ENCODE peak calls at places on chromosomes 13 and 19, in five cellular contexts. B is fibroblast of mammary gland; A is cardiac muscle cell; X is HFF-Myc; F is effector memory CD4-positive, alpha-beta T cell. W is an unnamed sample.

GRCh38 chr19:38209671-38210457 is 14.2 kb downstream of the DPF1 start:
- DNase-seq in A (peak; percentile 52), X (no peak), B (peak; percentile 44), F (no peak), W (no peak)

GRCh38 chr13:106768991-106769390 is 201.1 kb upstream of the ARGLU1 start:
- DNase-seq in X (no peak), F (no peak), A (no peak), B (no peak), W (no peak)

GRCh38 chr19:5947435-5947834 is 30.5 kb downstream of the RANBP3 start:
- DNase-seq in X (no peak), F (no peak), A (peak; percentile 88), B (peak; percentile 93), W (no peak)

GRCh38 chr13:80814541-80814940 is 473.6 kb upstream of the SPRY2 start:
- DNase-seq in F (no peak), X (no peak), B (peak; percentile 51), A (peak; percentile 60), W (peak; percentile 34)

GRCh38 chr19:49807888-49808675 is 5.0 kb downstream of the FUZ start:
- DNase-seq in A (no peak), X (no peak), F (no peak), B (no peak), W (no peak)

GRCh38 chr13:73633817-73634449 is 500.3 kb downstream of the KLF12 start:
- DNase-seq in X (no peak), F (no peak), B (no peak), A (peak; percentile 10), W (no peak)

GRCh38 chr19:1489463-1489971 is 633 bp downstream of the PCSK4 start:
- DNase-seq in B (no peak), X (no peak), A (no peak), F (no peak), W (no peak)

GRCh38 chr13:49635599-49636433 is 7.5 kb downstream of the ARL11 start:
- DNase-seq in X (no peak), B (peak; percentile 72), A (peak; percentile 87), F (peak; percentile 3), W (no peak)

GRCh38 chr19:35919306-35919705 is 11.2 kb upstream of the TYROBP start:
- DNase-seq in A (no peak), F (no peak), B (no peak), X (no peak), W (no peak)

GRCh38 chr13:97474581-97474980 is 40.6 kb downstream of the RAP2A start:
- DNase-seq in X (no peak), F (no peak), A (no peak), B (no peak), W (no peak)

GRCh38 chr13:60627071-60627686 is 230.2 kb downstream of the TDRD3 start:
- DNase-seq in F (no peak), B (peak; percentile 18), A (peak; percentile 48), X (no peak), W (peak; percentile 29)

GRCh38 chr19:4120531-4120930 is 3.4 kb downstream of the MAP2K2 start:
- DNase-seq in B (peak; percentile 89), X (no peak), F (no peak), A (peak; percentile 57), W (peak; percentile 21)

GRCh38 chr19:4121815-4122214 is 2.1 kb downstream of the MAP2K2 start:
- DNase-seq in B (no peak), A (no peak), X (no peak), F (no peak), W (no peak)

GRCh38 chr19:4123615-4124568 is at the start of gene MAP2K2:
- DNase-seq in F (peak; percentile 92), A (peak; percentile 94), B (peak; percentile 86), X (peak; percentile 54), W (peak; percentile 95)

GRCh38 chr19:4120933-4121612 is 2.8 kb downstream of the MAP2K2 start:
- DNase-seq in A (no peak), X (no peak), B (no peak), F (no peak), W (no peak)

GRCh38 chr19:4122480-4122879 is 1.4 kb downstream of the MAP2K2 start:
- DNase-seq in B (no peak), A (no peak), X (no peak), F (no peak), W (no peak)
- H3K4me3 ChIP-seq in B (peak overlapping the region; percentile 85), A (peak overlapping the region; percentile 100), X (peak overlapping the region; percentile 88), F (peak overlapping the region; percentile 73), W (peak overlapping the region; percentile 84)

DNA sequence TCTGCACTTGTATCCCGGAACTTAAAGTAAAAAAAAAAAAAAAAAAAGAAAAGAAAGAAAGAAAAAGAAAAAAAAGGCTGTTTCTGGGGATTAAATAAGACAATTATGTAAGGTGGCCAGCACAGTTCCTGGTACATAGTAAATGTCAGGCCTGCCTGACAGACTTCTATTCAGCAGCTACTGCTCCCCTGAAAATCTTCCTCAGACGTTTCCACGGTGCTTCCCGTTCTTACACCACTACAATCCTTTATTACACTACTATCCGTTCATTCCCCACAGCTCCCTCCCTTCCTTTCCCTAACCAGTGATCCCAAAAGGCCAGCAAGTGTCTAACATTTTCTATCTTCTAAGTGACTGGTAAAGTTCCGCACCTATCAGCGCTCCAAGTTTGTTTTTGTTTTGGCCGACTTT is 626 bp upstream of the RB1 start:
- DNase-seq in B (no peak), F (no peak), X (no peak), A (no peak), W (no peak)
- H3K4me3 ChIP-seq in B (peak overlapping the region; percentile 70), F (peak overlapping the region; percentile 85), X (peak overlapping the region; percentile 82), A (peak overlapping the region; percentile 97), W (peak overlapping the region; percentile 96)

GRCh38 chr13:28489536-28489935 is 5.4 kb downstream of the FLT1 start:
- DNase-seq in A (peak; percentile 59), B (no peak), F (no peak), X (peak; percentile 50), W (no peak)
- H3K4me3 ChIP-seq in A (no peak overlapping the region), B (no peak overlapping the region), F (no peak overlapping the region), X (peak overlapping the region; percentile 73), W (no peak overlapping the region)

GRCh38 chr13:113490496-113491417 is at the start of gene DCUN1D2:
- DNase-seq in X (peak; percentile 66), A (peak; percentile 99), F (peak; percentile 54), B (peak; percentile 94), W (peak; percentile 96)

GRCh38 chr13:113495494-113496251 is 5.2 kb upstream of the DCUN1D2 start:
- DNase-seq in A (peak; percentile 34), F (no peak), X (no peak), B (peak; percentile 26), W (no peak)

GRCh38 chr13:113491982-113492381 is 1.5 kb upstream of the DCUN1D2 start:
- DNase-seq in B (no peak), A (no peak), X (no peak), F (no peak), W (no peak)

GRCh38 chr13:113491418-113491883 is 940 bp upstream of the DCUN1D2 start:
- DNase-seq in B (peak; percentile 24), A (peak; percentile 23), F (no peak), X (no peak), W (no peak)

GRCh38 chr13:113493315-113493951 is 2.9 kb upstream of the DCUN1D2 start:
- DNase-seq in A (peak; percentile 93), F (no peak), B (peak; percentile 99), X (peak; percentile 86), W (no peak)
- H3K4me3 ChIP-seq in A (no peak overlapping the region), F (no peak overlapping the region), B (peak overlapping the region; percentile 29), X (peak overlapping the region; percentile 8), W (no peak overlapping the region)

W was measured in SJSA1.